ENCODE peak calls at places on chromosomes 16 and 17, in seven cellular contexts. F is HCT116, N is K562, Q is SK-N-SH, T is H1, O is HepG2, W is GM12878. M is an unnamed sample.

GRCh38 chr16:57530104-57530522 is 6.3 kb downstream of the CCDC102A start:
- DNase-seq in F (no peak), N (no peak), Q (peak; percentile 30), T (no peak), O (peak; percentile 59), W (no peak), M (no peak)

GRCh38 chr17:50298018-50298417 is 23.8 kb downstream of the TMEM92 start:
- DNase-seq in F (no peak), N (no peak), Q (no peak), T (no peak), O (no peak), W (no peak), M (no peak)

GRCh38 chr17:76171701-76172100 is 30.7 kb upstream of the FOXJ1 start:
- DNase-seq in F (no peak), N (no peak), Q (no peak), T (no peak), O (no peak), W (no peak), M (no peak)

GRCh38 chr17:62895650-62896301 is 70.3 kb upstream of the TANC2 start:
- DNase-seq in F (no peak), N (no peak), Q (no peak), T (no peak), O (no peak), W (no peak), M (no peak)

GRCh38 chr17:39845052-39845976 is 18.8 kb downstream of the IKZF3 start:
- DNase-seq in F (no peak), N (no peak), Q (no peak), T (no peak), O (no peak), W (no peak), M (no peak)

GRCh38 chr17:57671546-57672204 is 73.4 kb downstream of the CCDC182 start:
- DNase-seq in F (peak; percentile 47), N (peak; percentile 82), Q (peak; percentile 94), T (peak; percentile 88), O (peak; percentile 69), W (no peak), M (peak; percentile 95)

GRCh38 chr17:45221081-45221996 is at the start of gene FMNL1:
- DNase-seq in F (no peak), N (peak; percentile 65), Q (peak; percentile 71), T (peak; percentile 77), O (no peak), W (no peak), M (no peak)

GRCh38 chr17:17780941-17781590 is 55.7 kb downstream of the SREBF1 start:
- DNase-seq in F (no peak), N (no peak), Q (peak; percentile 54), T (peak; percentile 77), O (no peak), W (no peak), M (no peak)

GRCh38 chr16:13426736-13427135 is 493.2 kb upstream of the ERCC4 start:
- DNase-seq in F (no peak), N (no peak), Q (no peak), T (no peak), O (no peak), W (no peak), M (no peak)

GRCh38 chr16:13425840-13426239 is 494.1 kb upstream of the ERCC4 start:
- DNase-seq in F (no peak), N (no peak), Q (no peak), T (no peak), O (no peak), W (no peak), M (no peak)

GRCh38 chr16:13429411-13429810 is 490.5 kb upstream of the ERCC4 start:
- DNase-seq in F (no peak), N (no peak), Q (no peak), T (no peak), O (no peak), W (no peak), M (no peak)

GRCh38 chr16:13427943-13428342 is 492.0 kb upstream of the ERCC4 start:
- DNase-seq in F (no peak), N (no peak), Q (no peak), T (no peak), O (no peak), W (no peak), M (no peak)

DNA sequence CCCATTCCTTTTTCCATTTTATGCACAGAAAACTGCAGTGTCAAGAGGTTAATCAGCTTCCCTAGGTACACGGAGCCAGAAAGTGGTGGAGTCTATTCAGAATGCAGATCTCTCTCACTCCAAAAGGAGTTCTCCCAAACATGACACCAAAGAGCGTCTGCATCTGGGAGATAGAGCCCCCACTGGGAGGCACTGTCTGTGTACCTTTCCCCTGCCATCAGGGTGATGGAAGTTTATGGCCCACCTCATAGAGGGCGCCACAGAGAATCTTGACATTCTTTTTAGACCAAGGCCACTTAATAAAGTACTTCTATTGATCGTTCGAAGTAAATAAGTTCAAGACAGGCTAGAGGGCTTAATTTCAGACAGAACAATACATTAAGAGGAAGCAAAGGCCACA is 493.7 kb upstream of the ERCC4 start:
- DNase-seq in F (no peak), N (peak; percentile 19), Q (no peak), T (no peak), O (peak; percentile 60), W (no peak), M (no peak)
- TF ChIP-seq JUND in F (no peak), N (no peak), Q (no peak), T (no peak), O (no peak), W (no peak), M (no peak)

GRCh38 chr16:79580465-79581200 is 19.9 kb downstream of the MAF start:
- DNase-seq in F (no peak), N (no peak), Q (no peak), T (no peak), O (no peak), W (no peak), M (no peak)
- TF ChIP-seq JUND in F (no peak), N (no peak), Q (no peak), T (no peak), O (no peak), W (no peak), M (no peak)

GRCh38 chr16:89990799-89991198 is 28.5 kb downstream of the DBNDD1 start:
- DNase-seq in F (no peak), N (no peak), Q (no peak), T (no peak), O (no peak), W (no peak), M (no peak)

GRCh38 chr16:89994389-89994720 is 24.9 kb downstream of the DBNDD1 start:
- DNase-seq in F (no peak), N (no peak), Q (no peak), T (no peak), O (no peak), W (no peak), M (no peak)

GRCh38 chr16:89993377-89993776 is 25.9 kb downstream of the DBNDD1 start:
- DNase-seq in F (no peak), N (no peak), Q (no peak), T (no peak), O (no peak), W (no peak), M (no peak)

GRCh38 chr16:89996178-89996489 is 23.1 kb downstream of the DBNDD1 start:
- DNase-seq in F (no peak), N (no peak), Q (no peak), T (no peak), O (no peak), W (no peak), M (no peak)

GRCh38 chr16:89993971-89994370 is 25.3 kb downstream of the DBNDD1 start:
- DNase-seq in F (no peak), N (no peak), Q (no peak), T (no peak), O (no peak), W (no peak), M (no peak)
- TF ChIP-seq JUND in F (no peak), N (no peak), Q (no peak), T (no peak), O (no peak), W (no peak), M (no peak)

GRCh38 chr16:67396775-67397450 is 3.6 kb upstream of the TPPP3 start:
- DNase-seq in F (no peak), N (no peak), Q (no peak), T (no peak), O (no peak), W (no peak), M (no peak)
- TF ChIP-seq JUND in F (no peak), N (no peak), Q (no peak), T (no peak), O (no peak), W (no peak), M (no peak)

DNA sequence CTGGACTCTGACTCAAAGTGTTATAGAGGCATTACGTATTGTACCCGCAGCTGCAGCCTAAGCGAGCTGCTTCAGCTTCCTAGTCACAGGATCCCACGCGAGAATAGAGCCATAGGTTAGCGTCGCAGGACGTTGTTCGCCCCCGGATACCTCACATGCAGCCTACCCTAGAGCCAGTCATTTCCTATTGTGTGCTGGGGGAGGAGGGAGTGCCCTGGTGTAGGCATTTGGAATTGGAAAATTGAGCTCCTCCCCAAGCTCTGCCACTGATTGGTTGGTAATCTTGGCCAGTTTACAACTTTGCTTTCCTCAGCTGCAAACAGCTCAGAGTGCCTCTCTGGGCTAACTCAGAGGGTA is 530 bp downstream of the NAA60 start:
- DNase-seq in F (peak; percentile 39), N (no peak), Q (peak; percentile 51), T (no peak), O (peak; percentile 72), W (no peak), M (peak; percentile 72)
- TF ChIP-seq JUND in F (no peak), N (no peak), Q (no peak), T (no peak), O (no peak), W (no peak), M (no peak)

GRCh38 chr17:8514801-8515200 is 79.1 kb downstream of the NDEL1 start:
- DNase-seq in F (no peak), N (no peak), Q (no peak), T (no peak), O (no peak), W (no peak), M (no peak)

GRCh38 chr17:8518346-8518745 is 82.7 kb downstream of the NDEL1 start:
- DNase-seq in F (no peak), N (no peak), Q (no peak), T (no peak), O (no peak), W (no peak), M (no peak)

GRCh38 chr17:8520981-8521380 is 85.3 kb downstream of the NDEL1 start:
- DNase-seq in F (no peak), N (no peak), Q (no peak), T (no peak), O (no peak), W (no peak), M (no peak)

GRCh38 chr17:8522577-8522976 is 86.9 kb downstream of the NDEL1 start:
- DNase-seq in F (no peak), N (no peak), Q (no peak), T (no peak), O (no peak), W (no peak), M (no peak)

DNA sequence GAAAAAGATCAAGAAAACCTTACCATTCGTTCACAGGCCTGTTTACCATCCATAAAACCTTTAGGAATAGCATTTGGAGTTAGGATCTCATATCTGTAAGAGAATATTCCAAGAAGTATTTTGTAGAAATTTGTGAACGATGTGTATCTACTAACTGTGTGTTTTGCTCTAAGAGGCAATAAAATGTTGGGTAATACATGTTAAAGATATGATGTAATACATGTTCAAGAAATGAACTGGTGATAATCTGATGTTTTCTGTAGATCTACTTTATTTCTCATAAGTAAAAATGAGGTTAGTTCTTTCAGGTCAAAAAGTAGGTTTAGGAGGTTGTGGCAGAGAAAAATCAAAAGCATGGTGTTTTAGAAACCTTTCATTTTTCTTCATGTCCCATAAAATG is 83.2 kb downstream of the NDEL1 start:
- DNase-seq in F (no peak), N (no peak), Q (no peak), T (no peak), O (no peak), W (no peak), M (no peak)
- TF ChIP-seq JUND in F (no peak), N (no peak), Q (no peak), T (no peak), O (no peak), W (no peak), M (no peak)

M was measured in T47D.